ENCODE peak calls at places on chromosomes 16 and 17, in five cellular contexts. X is CD8-positive, alpha-beta T cell; W is foreskin fibroblast; J is kidney; B is left lung. K is an unnamed sample.

GRCh38 chr17:44384281-44384822 is 5.1 kb downstream of the ITGA2B start:
- DNase-seq in X (no peak), J (peak; percentile 60), B (no peak), W (no peak), K (no peak)

GRCh38 chr16:27465483-27465879 is 63.5 kb downstream of the IL21R start:
- DNase-seq in B (no peak), J (peak; percentile 59), X (no peak), W (no peak), K (no peak)

GRCh38 chr16:12450381-12450780 is 353.3 kb downstream of the CPPED1 start:
- DNase-seq in J (no peak), W (no peak), B (no peak), X (no peak), K (no peak)

GRCh38 chr16:72219282-72219681 is 47.3 kb upstream of the PMFBP1 start:
- DNase-seq in B (no peak), X (no peak), W (no peak), J (no peak), K (no peak)

GRCh38 chr17:948284-948852 is 31.2 kb downstream of the NXN start:
- DNase-seq in J (peak; percentile 76), W (peak; percentile 77), X (no peak), B (no peak), K (no peak)

GRCh38 chr17:4750606-4751005 is 10.9 kb upstream of the CXCL16 start:
- DNase-seq in X (no peak), J (peak; percentile 4), W (no peak), B (no peak), K (no peak)

GRCh38 chr17:17305282-17305801 is 2.2 kb downstream of the NT5M start:
- DNase-seq in X (peak; percentile 61), W (peak; percentile 48), B (no peak), J (no peak), K (peak; percentile 68)

GRCh38 chr16:29837833-29838232 is 17.6 kb downstream of the MVP start:
- DNase-seq in W (no peak), B (no peak), X (no peak), J (no peak), K (no peak)

GRCh38 chr16:22297871-22298733 is 893 bp downstream of the POLR3E start:
- DNase-seq in W (peak; percentile 95), B (no peak), J (no peak), X (peak; percentile 66), K (peak; percentile 85)

GRCh38 chr17:42120161-42121065 is 754 bp downstream of the KAT2A start:
- DNase-seq in J (no peak), B (no peak), W (peak; percentile 64), X (no peak), K (no peak)

GRCh38 chr17:40341808-40342574 is 22.5 kb downstream of the GJD3 start:
- DNase-seq in B (peak; percentile 96), J (peak; percentile 96), W (peak; percentile 81), X (peak; percentile 39), K (no peak)

GRCh38 chr17:5418858-5419355 is 555 bp downstream of the NUP88 start:
- DNase-seq in X (peak; percentile 64), B (no peak), J (peak; percentile 78), W (peak; percentile 60), K (peak; percentile 95)

GRCh38 chr17:27544350-27545131 is 86.4 kb upstream of the LGALS9 start:
- DNase-seq in X (peak; percentile 17), B (no peak), W (no peak), J (no peak), K (peak; percentile 92)

GRCh38 chr17:22462461-22462860 is 770.1 kb downstream of the KCNJ18 start:
- DNase-seq in J (no peak), X (no peak), B (no peak), W (no peak), K (no peak)

GRCh38 chr17:38898812-38899348 is 26.5 kb upstream of the LASP1NB start:
- DNase-seq in W (no peak), J (no peak), B (peak; percentile 87), X (peak; percentile 90), K (peak; percentile 80)

GRCh38 chr17:2337152-2337810 is at the start of gene SGSM2:
- DNase-seq in J (peak; percentile 87), X (peak; percentile 73), W (peak; percentile 74), B (peak; percentile 90), K (no peak)

GRCh38 chr16:65355706-65356105 is 233.8 kb upstream of the CDH11 start:
- DNase-seq in B (no peak), X (no peak), J (no peak), W (no peak), K (no peak)

GRCh38 chr16:22813946-22814325 is at the start of gene HS3ST2:
- DNase-seq in B (peak; percentile 65), W (peak; percentile 93), J (peak; percentile 80), X (no peak), K (no peak)

GRCh38 chr16:85556456-85557082 is 56.6 kb upstream of the GSE1 start:
- DNase-seq in X (peak; percentile 66), J (peak; percentile 90), B (peak; percentile 88), W (peak; percentile 66), K (no peak)

GRCh38 chr16:84088695-84089395 is 27.9 kb downstream of the MBTPS1 start:
- DNase-seq in X (peak; percentile 38), W (no peak), B (no peak), J (no peak), K (peak; percentile 82)

GRCh38 chr17:6269474-6269873 is 165.4 kb downstream of the AIPL1 start:
- DNase-seq in B (no peak), X (peak; percentile 16), W (peak; percentile 71), J (no peak), K (no peak)

GRCh38 chr16:9151597-9151996 is 60.2 kb downstream of the HAPSTR1 start:
- DNase-seq in X (no peak), W (peak; percentile 60), J (no peak), B (no peak), K (no peak)

GRCh38 chr17:66661411-66661843 is 173.5 kb upstream of the CACNG5 start:
- DNase-seq in B (no peak), W (no peak), J (no peak), X (no peak), K (no peak)

GRCh38 chr17:73387746-73388577 is 76.2 kb upstream of the CDC42EP4 start:
- DNase-seq in J (peak; percentile 52), X (no peak), W (peak; percentile 65), B (peak; percentile 65), K (no peak)

GRCh38 chr17:11889266-11889665 is 108.0 kb downstream of the ZNF18 start:
- DNase-seq in B (no peak), X (no peak), J (no peak), W (no peak), K (no peak)

GRCh38 chr17:36835036-36835435 is 102.2 kb upstream of the LHX1 start:
- DNase-seq in J (no peak), X (no peak), W (no peak), B (no peak), K (no peak)

GRCh38 chr17:82384051-82384729 is 12.6 kb downstream of the UTS2R start:
- DNase-seq in B (peak; percentile 31), W (no peak), X (no peak), J (peak; percentile 67), K (no peak)

GRCh38 chr16:15502041-15502725 is 67.8 kb downstream of the BMERB1 start:
- DNase-seq in J (no peak), W (peak; percentile 93), X (no peak), B (no peak), K (no peak)

DNA sequence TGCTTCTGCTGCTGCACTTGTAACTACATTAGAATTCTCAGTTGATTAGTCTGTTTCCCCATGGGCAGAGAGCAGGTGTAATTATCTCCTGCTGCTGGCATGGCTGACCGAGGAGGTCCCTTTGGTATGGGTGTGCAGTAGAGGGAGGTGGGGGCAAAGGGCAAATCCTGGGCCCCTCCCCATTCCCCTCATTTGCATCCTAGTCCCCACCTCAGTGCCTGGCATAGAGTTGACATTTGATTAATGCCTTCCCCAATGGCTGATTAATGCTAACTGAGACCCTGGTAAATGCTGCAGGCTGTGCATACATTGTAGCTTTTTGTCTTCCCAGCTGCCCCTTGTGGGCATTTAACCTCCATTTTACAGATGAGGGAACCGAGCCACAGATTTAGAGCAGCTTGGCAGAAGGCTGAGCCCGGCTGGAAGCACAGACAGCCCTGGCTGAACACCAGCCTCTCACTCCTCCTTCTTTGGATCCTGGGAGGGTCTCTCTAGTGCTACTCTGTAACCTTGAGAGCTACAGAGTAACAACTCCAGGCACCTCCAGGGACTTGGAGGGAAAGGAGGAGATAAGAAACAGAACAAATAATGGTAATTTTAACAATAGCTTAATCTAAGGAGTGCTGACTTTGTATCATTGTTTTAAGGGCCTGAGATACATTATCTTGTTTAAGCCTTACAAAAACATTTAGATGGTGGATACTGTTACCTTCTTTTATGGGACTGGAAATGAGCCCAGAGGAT is 5.1 kb downstream of the PLCG2 start:
- DNase-seq in J (no peak), X (no peak), B (no peak), W (no peak), K (no peak)
- TF ChIP-seq CTCF in J (no peak), X (no peak), B (no peak), W (no peak), K (no peak)

GRCh38 chr16:49594706-49595534 is 221.3 kb downstream of the C16orf78 start:
- DNase-seq in W (no peak), J (no peak), X (no peak), B (no peak), K (no peak)

GRCh38 chr16:49598386-49599170 is 225.0 kb downstream of the C16orf78 start:
- DNase-seq in X (no peak), B (no peak), W (no peak), J (no peak), K (peak; percentile 85)

GRCh38 chr16:49596699-49597291 is 223.2 kb downstream of the C16orf78 start:
- DNase-seq in B (no peak), W (no peak), J (no peak), X (no peak), K (no peak)

GRCh38 chr16:49597796-49598195 is 224.2 kb downstream of the C16orf78 start:
- DNase-seq in W (no peak), J (no peak), B (no peak), X (no peak), K (no peak)

DNA sequence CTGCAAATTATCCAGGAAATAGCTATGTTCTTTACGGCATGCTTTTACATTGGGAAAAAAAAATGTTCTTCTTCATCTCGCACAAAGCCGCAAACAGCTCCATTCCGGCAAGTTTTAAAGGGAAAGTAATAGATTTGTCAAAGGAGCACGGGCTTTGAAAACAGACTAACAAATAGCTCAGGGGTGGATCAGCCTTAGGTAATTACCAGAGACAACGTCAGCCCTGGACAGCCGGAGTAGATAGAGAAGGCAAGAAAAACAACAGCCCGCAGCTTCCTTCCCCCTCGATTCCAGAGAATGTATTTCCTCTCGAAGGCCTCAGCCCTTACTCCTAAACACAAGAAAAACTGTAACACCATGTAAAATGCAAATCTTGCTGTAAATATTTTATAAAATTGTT is 222.5 kb downstream of the C16orf78 start:
- DNase-seq in W (no peak), B (no peak), X (no peak), J (no peak), K (no peak)
- H3K4me3 ChIP-seq in W (no peak overlapping the region), B (no peak overlapping the region), X (no peak overlapping the region), J (no peak overlapping the region), K (no peak overlapping the region)

DNA sequence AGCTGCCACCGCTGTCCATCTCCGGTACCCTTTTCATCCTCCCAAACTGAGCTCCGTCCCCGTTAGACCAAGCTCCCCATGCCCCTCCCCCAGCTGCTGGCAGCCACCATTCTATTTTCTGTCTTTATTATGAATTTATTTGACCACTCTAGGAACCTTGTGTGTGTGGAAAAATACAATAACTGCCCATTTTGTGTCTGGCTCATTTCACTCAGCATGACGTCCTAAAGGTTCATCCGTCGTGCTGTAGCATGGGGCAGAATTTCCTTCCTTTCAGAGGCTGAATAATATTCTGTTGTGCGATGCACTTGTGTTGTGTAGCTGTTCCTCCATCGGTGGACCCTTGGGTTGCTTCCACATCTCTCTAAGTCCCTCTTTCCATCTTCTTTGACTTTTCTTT is 263.1 kb downstream of the SEC14L1 start:
- DNase-seq in B (no peak), W (no peak), X (no peak), J (no peak), K (no peak)
- TF ChIP-seq CTCF in B (no peak), W (no peak), X (no peak), J (no peak), K (no peak)

GRCh38 chr17:46013127-46013501 is 14.1 kb downstream of the STH start:
- DNase-seq in X (no peak), W (no peak), B (no peak), J (peak; percentile 57), K (no peak)
- H3K4me3 ChIP-seq in X (no peak overlapping the region), W (no peak overlapping the region), B (no peak overlapping the region), J (no peak overlapping the region), K (no peak overlapping the region)

K was measured in GM12864.